ENCODE peak calls at places on chromosomes 12 and 14, in seven cellular contexts. P is IMR-90, X is mesendoderm, E is neuronal stem cell, M is mesenchymal stem cell, V is H1, D is trophoblast cell. G is an unnamed sample.

GRCh38 chr14:44505588-44505987 is 1.5 kb downstream of the FSCB start:
- DNase-seq in V (no peak), D (no peak), X (peak), M (no peak), P (no peak), E (no peak), G (no peak)

GRCh38 chr12:5051334-5051733 is 7.7 kb downstream of the KCNA5 start:
- DNase-seq in D (no peak), X (no peak), E (no peak), P (no peak), M (no peak), V (no peak), G (no peak)

GRCh38 chr14:69904246-69904645 is 25.0 kb downstream of the SMOC1 start:
- DNase-seq in V (no peak), X (no peak), D (no peak), M (no peak), P (no peak), E (no peak), G (no peak)

GRCh38 chr14:20905661-20906060 is 14.5 kb downstream of the RNASE3 start:
- DNase-seq in M (no peak), D (no peak), X (no peak), P (no peak), V (no peak), E (no peak), G (no peak)

GRCh38 chr12:65510584-65511050 is 232.1 kb downstream of the MSRB3 start:
- DNase-seq in D (no peak), P (no peak), V (peak), X (peak), M (no peak), E (peak), G (peak)

GRCh38 chr12:22974865-22975264 is 349.9 kb downstream of the ETNK1 start:
- DNase-seq in E (no peak), X (peak), P (peak), D (peak), M (peak), V (no peak), G (no peak)

GRCh38 chr12:94644141-94644575 is 6.2 kb downstream of the TMCC3 start:
- DNase-seq in M (peak), V (no peak), X (no peak), D (no peak), P (peak), E (no peak), G (no peak)

GRCh38 chr12:94874986-94875312 is 128.5 kb downstream of the NDUFA12 start:
- DNase-seq in P (no peak), X (no peak), V (no peak), E (no peak), D (no peak), M (no peak), G (no peak)

GRCh38 chr12:54967461-54967860 is 17.1 kb downstream of the TESPA1 start:
- DNase-seq in M (no peak), E (no peak), P (no peak), X (no peak), D (no peak), V (no peak), G (no peak)

GRCh38 chr12:83084516-83085234 is 398.0 kb downstream of the TMTC2 start:
- DNase-seq in M (no peak), V (no peak), E (no peak), D (no peak), X (no peak), P (no peak), G (no peak)

GRCh38 chr12:101925352-101925751 is 48.0 kb downstream of the DRAM1 start:
- DNase-seq in V (no peak), D (peak), X (peak), E (no peak), P (peak), M (peak), G (no peak)

GRCh38 chr14:72434856-72435255 is 459.0 kb downstream of the DPF3 start:
- DNase-seq in E (no peak), M (no peak), P (no peak), D (peak), X (no peak), V (no peak), G (no peak)

GRCh38 chr12:5872745-5873144 is 72.3 kb downstream of the ANO2 start:
- DNase-seq in M (peak), D (no peak), P (peak), X (peak), E (no peak), V (no peak), G (peak)

GRCh38 chr14:50342211-50343080 is 30.3 kb downstream of the DMAC2L start:
- DNase-seq in D (no peak), M (peak), V (no peak), E (no peak), X (peak), P (peak), G (peak)

GRCh38 chr12:6914246-6914947 is at the start of gene ENO2:
- DNase-seq in E (peak), D (no peak), V (no peak), X (peak), P (peak), M (peak), G (peak)

GRCh38 chr14:74008843-74009499 is 10.1 kb downstream of the ENTPD5 start:
- DNase-seq in E (no peak), V (no peak), P (no peak), M (no peak), X (no peak), D (no peak), G (no peak)

GRCh38 chr12:102876883-102877282 is 40.2 kb downstream of the PAH start:
- DNase-seq in V (no peak), D (no peak), P (no peak), X (peak), E (no peak), M (no peak), G (peak)

GRCh38 chr14:50529288-50530179 is 2.8 kb downstream of the MAP4K5 start:
- DNase-seq in M (peak), V (no peak), D (no peak), E (no peak), P (peak), X (peak), G (no peak)

GRCh38 chr14:34994668-34995067 is 11.9 kb downstream of the SRP54 start:
- DNase-seq in X (no peak), D (no peak), P (no peak), V (no peak), M (no peak), E (no peak), G (no peak)

GRCh38 chr12:9648701-9649531 is 20.6 kb upstream of the CLEC2D start:
- DNase-seq in P (peak), M (peak), D (peak), X (no peak), V (no peak), E (no peak), G (no peak)

GRCh38 chr12:24848941-24849477 is 99.9 kb downstream of the BCAT1 start:
- DNase-seq in V (no peak), D (peak), X (no peak), M (no peak), P (no peak), E (no peak), G (no peak)

GRCh38 chr12:92076106-92076505 is 69.5 kb downstream of the BTG1 start:
- DNase-seq in X (no peak), P (no peak), M (no peak), E (no peak), D (no peak), V (no peak), G (no peak)

GRCh38 chr12:22539055-22539454 is 5.3 kb downstream of the C2CD5 start:
- DNase-seq in E (no peak), V (no peak), D (no peak), X (no peak), P (no peak), M (no peak), G (no peak)

GRCh38 chr12:116278259-116278595 is 734 bp upstream of the MED13L start:
- DNase-seq in X (no peak), D (no peak), P (no peak), E (no peak), M (no peak), V (no peak), G (no peak)

GRCh38 chr12:11959117-11959823 is 111.5 kb upstream of the BCL2L14 start:
- DNase-seq in P (peak), E (no peak), D (no peak), X (no peak), M (no peak), V (no peak), G (no peak)

GRCh38 chr12:51244269-51244668 is 5.6 kb downstream of the DAZAP2 start:
- DNase-seq in X (no peak), E (no peak), M (no peak), D (no peak), V (no peak), P (peak), G (no peak)

GRCh38 chr12:93020225-93020997 is 91.3 kb upstream of the EEA1 start:
- DNase-seq in P (no peak), D (no peak), X (peak), M (no peak), V (no peak), E (no peak), G (no peak)

GRCh38 chr12:126936181-126936851 is 1330.7 kb upstream of the TMEM132C start:
- DNase-seq in D (no peak), E (no peak), V (no peak), X (peak), M (no peak), P (no peak), G (no peak)

GRCh38 chr12:126069549-126070165 is 1004.4 kb downstream of the AACS start:
- DNase-seq in E (peak), X (peak), P (peak), D (peak), M (peak), V (peak), G (peak)

DNA sequence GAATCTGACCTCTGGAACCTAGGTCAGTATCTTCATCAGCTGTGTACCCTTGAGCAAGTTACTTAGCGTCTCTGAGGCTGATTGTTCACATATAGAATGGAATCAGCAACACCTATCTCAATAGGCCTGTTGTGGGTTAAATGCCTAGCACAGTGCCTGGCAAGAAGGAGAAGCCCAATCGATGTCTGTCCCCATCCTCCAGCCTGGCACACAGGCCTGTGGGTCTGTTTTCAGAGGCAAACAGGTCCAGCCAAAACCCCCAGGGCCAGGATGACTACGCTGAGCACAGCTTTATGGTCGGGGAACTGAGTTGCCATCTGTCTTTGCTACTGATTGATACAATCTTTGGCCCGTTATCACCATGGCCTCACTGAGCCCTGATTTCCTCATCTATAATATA is 89.2 kb downstream of the NUAK1 start:
- DNase-seq in D (no peak), E (no peak), V (no peak), X (no peak), P (no peak), M (no peak), G (no peak)
- H3K18ac ChIP-seq in D (no peak), E (no peak), V (no peak), X (no peak), P (no peak), M (no peak), G (no peak)

GRCh38 chr12:56716933-56717880 is 7.9 kb downstream of the NACA start:
- DNase-seq in D (no peak), X (no peak), P (no peak), E (no peak), V (no peak), M (no peak), G (no peak)

GRCh38 chr12:56720696-56721615 is 4.1 kb downstream of the NACA start:
- DNase-seq in P (no peak), V (no peak), M (no peak), D (no peak), E (no peak), X (peak), G (no peak)

GRCh38 chr12:56718167-56718566 is 6.9 kb downstream of the NACA start:
- DNase-seq in X (no peak), V (no peak), M (no peak), E (no peak), P (no peak), D (no peak), G (no peak)

GRCh38 chr12:56718636-56719035 is 6.5 kb downstream of the NACA start:
- DNase-seq in E (no peak), P (no peak), D (no peak), X (no peak), M (no peak), V (no peak), G (no peak)

DNA sequence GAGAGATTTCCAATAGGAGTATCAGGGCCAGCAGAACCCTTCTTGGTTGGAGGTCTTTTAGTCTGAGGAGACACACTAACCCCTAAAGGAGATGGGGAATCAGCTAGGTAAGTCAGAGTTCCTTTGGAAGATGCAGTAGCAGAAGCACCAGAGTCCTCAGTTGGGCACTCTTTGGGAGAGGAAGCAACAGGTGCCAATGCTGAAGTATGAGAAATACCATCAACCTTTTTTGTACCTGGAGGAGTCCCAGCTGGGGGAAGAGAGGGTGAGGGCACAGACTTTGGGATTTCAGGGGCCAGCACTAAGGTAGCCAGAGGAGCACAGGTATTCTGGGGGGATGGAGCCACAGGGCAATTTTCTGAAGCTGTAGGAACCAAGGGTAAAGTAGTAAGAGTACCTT is 6.0 kb downstream of the NACA start:
- DNase-seq in E (no peak), V (no peak), P (no peak), D (no peak), X (no peak), M (no peak), G (no peak)
- H3K4me2 ChIP-seq in E (no peak), V (no peak), P (no peak), D (no peak), X (no peak), M (no peak), G (no peak)

GRCh38 chr12:105212431-105212830 is 23.5 kb downstream of the APPL2 start:
- DNase-seq in M (peak), P (peak), D (no peak), E (no peak), V (no peak), X (no peak), G (no peak)

GRCh38 chr12:105218434-105218833 is 17.5 kb downstream of the APPL2 start:
- DNase-seq in M (no peak), X (no peak), E (no peak), P (no peak), D (no peak), V (no peak), G (no peak)

GRCh38 chr12:105214670-105215375 is 21.2 kb downstream of the APPL2 start:
- DNase-seq in P (no peak), M (peak), X (peak), V (no peak), D (peak), E (no peak), G (no peak)

GRCh38 chr12:105209091-105209490 is 26.9 kb downstream of the APPL2 start:
- DNase-seq in X (no peak), E (no peak), M (no peak), D (peak), V (no peak), P (no peak), G (no peak)

DNA sequence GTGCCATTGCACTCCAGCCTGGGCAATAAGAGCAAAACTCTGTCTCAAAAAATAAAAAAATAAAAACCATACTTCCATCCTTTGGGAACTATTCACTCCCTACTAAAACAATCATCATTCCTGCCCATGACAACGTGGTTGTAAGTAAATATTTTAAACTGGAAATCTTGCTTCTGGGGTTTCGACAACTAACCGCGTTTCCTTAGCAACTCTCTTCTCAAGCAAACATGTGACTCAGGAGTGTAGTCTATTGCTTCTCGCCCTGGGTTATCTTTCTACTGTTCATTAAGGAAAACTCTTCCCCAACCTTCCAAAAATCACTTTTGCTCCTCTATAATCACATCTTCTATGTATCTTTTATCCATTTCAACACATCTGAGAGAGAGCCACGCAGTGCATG is 21.8 kb downstream of the APPL2 start:
- DNase-seq in M (peak), P (peak), V (no peak), D (peak), X (no peak), E (no peak), G (no peak)
- H3K18ac ChIP-seq in M (no peak), P (no peak), V (no peak), D (no peak), X (no peak), E (no peak), G (no peak)

DNA sequence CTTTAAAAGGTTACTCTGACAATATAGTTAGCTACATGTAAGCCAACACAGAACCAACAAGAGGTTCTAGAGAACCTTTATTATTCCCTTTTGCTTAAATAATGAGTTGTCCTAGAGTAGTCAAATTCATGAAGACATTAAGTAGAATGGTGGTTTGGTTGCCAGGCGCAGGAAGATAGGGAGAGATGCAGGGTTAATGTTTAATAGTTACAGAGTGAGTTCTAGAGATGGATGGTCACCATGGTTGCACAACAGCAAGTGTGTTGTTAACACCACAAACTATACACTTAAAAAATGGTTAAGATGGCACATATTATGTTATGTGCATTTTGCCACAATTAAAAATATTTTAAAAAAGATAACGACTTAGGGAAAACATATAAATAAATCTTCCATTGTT is 26.2 kb downstream of the RTN1 start:
- DNase-seq in M (no peak), X (no peak), D (no peak), V (no peak), E (no peak), P (no peak), G (no peak)
- H3K4me2 ChIP-seq in M (no peak), X (no peak), D (no peak), V (no peak), E (no peak), P (no peak), G (no peak)

DNA sequence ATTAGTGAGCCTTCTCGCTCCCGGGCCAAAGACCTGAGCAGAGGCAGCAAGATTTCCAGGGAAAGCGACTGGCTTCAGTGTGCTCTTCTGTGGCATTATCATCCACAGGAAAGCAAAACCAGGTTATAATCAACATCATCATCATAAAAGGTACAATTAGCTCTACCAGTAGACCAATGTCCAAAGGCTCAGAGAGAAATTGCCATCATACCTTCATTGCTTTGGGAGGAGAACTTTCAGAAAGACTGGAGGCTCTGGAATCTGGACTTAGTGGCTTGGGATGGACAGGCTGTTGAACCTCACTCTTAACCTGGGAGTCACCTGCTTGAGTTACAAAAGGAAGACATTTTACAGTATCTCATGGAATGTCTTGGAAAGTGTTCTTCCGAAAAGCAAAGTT is 25.1 kb upstream of the CERS5 start:
- DNase-seq in X (no peak), D (no peak), V (no peak), E (no peak), P (no peak), M (no peak), G (no peak)
- H3K18ac ChIP-seq in X (no peak), D (no peak), V (no peak), E (no peak), P (peak), M (no peak), G (no peak)

DNA sequence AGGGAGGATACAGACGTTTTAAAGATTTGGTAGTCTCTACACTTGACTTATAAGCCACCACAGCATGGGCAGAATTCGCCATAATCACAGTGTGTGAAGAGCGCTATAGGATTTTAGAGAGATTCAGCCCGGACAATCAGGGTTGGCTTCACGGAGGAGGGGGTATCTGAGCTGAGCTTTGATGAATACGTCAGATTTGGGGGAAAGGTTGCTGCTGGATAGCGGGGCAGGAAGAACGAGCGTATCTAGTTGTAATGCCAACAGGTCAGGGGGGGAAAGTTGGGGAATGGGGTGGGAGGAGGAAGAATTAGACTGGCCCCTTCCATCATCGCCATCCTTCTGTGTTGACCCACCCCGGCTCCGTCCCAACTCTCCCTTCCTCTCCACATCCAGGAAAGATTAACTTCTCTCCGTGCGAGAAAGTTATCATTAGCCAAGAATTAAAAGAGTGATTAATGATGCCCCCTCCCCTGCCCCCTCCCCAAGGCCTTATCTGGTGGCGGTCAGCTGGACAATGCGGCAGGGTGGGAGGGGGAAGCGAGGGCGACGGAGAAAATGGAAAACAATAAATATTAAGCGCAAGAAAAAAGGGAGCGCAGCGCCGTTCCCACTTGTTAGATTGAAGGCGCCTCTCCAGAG is 13.5 kb upstream of the GPATCH2L start:
- DNase-seq in V (no peak), M (no peak), X (peak), E (no peak), P (no peak), D (no peak), G (no peak)
- H3K4me2 ChIP-seq in V (peak), M (peak), X (peak), E (peak), P (peak), D (peak), G (peak)

GRCh38 chr12:44708218-44708617 is 167.9 kb downstream of the NELL2 start:
- DNase-seq in M (no peak), E (no peak), V (no peak), D (no peak), X (no peak), P (no peak), G (no peak)
- H3K18ac ChIP-seq in M (no peak), E (no peak), V (no peak), D (no peak), X (no peak), P (no peak), G (no peak)

GRCh38 chr12:43292699-43293098 is 259.3 kb downstream of the ADAMTS20 start:
- DNase-seq in E (no peak), P (peak), X (no peak), V (no peak), M (peak), D (no peak), G (no peak)
- H3K4me2 ChIP-seq in E (no peak), P (peak), X (no peak), V (no peak), M (no peak), D (no peak), G (no peak)

GRCh38 chr14:25231006-25231405 is 181.1 kb upstream of the STXBP6 start:
- DNase-seq in M (no peak), E (no peak), P (no peak), V (no peak), X (no peak), D (no peak), G (no peak)
- H3K18ac ChIP-seq in M (no peak), E (no peak), P (no peak), V (no peak), X (no peak), D (no peak), G (no peak)